ENCODE peak calls at places on chromosome 7, in four cellular contexts. Y is GM19239, A is EH, O is GM20000. X is an unnamed sample.

GRCh38 chr7:42605800-42606199 is 306.1 kb downstream of the C7orf25 start:
- DNase-seq in Y (no peak), A (peak; percentile 5), O (no peak), X (no peak)

GRCh38 chr7:28726563-28726962 is 231.6 kb downstream of the TRIL start:
- DNase-seq in Y (no peak), A (no peak), O (no peak), X (no peak)

GRCh38 chr7:131943616-131944015 is 387.2 kb upstream of the PODXL start:
- DNase-seq in Y (no peak), A (no peak), O (no peak), X (no peak)

GRCh38 chr7:134690016-134690415 is 43.4 kb downstream of the BPGM start:
- DNase-seq in Y (no peak), A (peak; percentile 87), O (peak; percentile 25), X (no peak)

GRCh38 chr7:24572421-24573007 is 738 bp upstream of the PALS2 start:
- DNase-seq in Y (no peak), A (peak; percentile 69), O (peak; percentile 45), X (no peak)

GRCh38 chr7:78448915-78449314 is 650.3 kb downstream of the PHTF2 start:
- DNase-seq in Y (no peak), A (no peak), O (no peak), X (no peak)

GRCh38 chr7:26485421-26486019 is 193.9 kb downstream of the SNX10 start:
- DNase-seq in Y (no peak), A (no peak), O (no peak), X (no peak)

GRCh38 chr7:54116956-54117355 is 425.2 kb upstream of the VSTM2A start:
- DNase-seq in Y (no peak), A (no peak), O (no peak), X (no peak)

GRCh38 chr7:147022056-147022455 is 905.5 kb downstream of the CNTNAP2 start:
- DNase-seq in Y (no peak), A (no peak), O (no peak), X (no peak)

GRCh38 chr7:131289051-131289450 is 38.6 kb upstream of the MKLN1 start:
- DNase-seq in Y (no peak), A (no peak), O (no peak), X (no peak)

GRCh38 chr7:151806204-151806603 is 70.7 kb downstream of the PRKAG2 start:
- DNase-seq in Y (no peak), A (no peak), O (no peak), X (no peak)

GRCh38 chr7:155531686-155532085 is 14.7 kb downstream of the CNPY1 start:
- DNase-seq in Y (no peak), A (no peak), O (no peak), X (no peak)

GRCh38 chr7:123177442-123177841 is 22.3 kb downstream of the SLC13A1 start:
- DNase-seq in Y (no peak), A (no peak), O (no peak), X (no peak)

GRCh38 chr7:28298870-28299484 is 113.3 kb upstream of the CREB5 start:
- DNase-seq in Y (no peak), A (peak; percentile 52), O (no peak), X (no peak)

GRCh38 chr7:153087498-153087897 is 327.9 kb downstream of the ACTR3B start:
- DNase-seq in Y (no peak), A (no peak), O (no peak), X (no peak)

GRCh38 chr7:102287465-102288146 is 938 bp downstream of the SH2B2 start:
- DNase-seq in Y (no peak), A (peak; percentile 35), O (peak; percentile 66), X (no peak)

GRCh38 chr7:27364344-27364758 is 121.7 kb downstream of the EVX1 start:
- DNase-seq in Y (no peak), A (peak; percentile 71), O (no peak), X (no peak)

GRCh38 chr7:96663871-96664445 is 45.7 kb downstream of the SEM1 start:
- DNase-seq in Y (no peak), A (no peak), O (no peak), X (no peak)

GRCh38 chr7:136938476-136938875 is 70.0 kb downstream of the CHRM2 start:
- DNase-seq in Y (no peak), A (no peak), O (no peak), X (no peak)

GRCh38 chr7:80708007-80708594 is 69.7 kb downstream of the CD36 start:
- DNase-seq in Y (no peak), A (no peak), O (no peak), X (no peak)

GRCh38 chr7:155999631-156000489 is 187.6 kb upstream of the SHH start:
- DNase-seq in Y (no peak), A (no peak), O (no peak), X (no peak)

GRCh38 chr7:1588978-1589377 is 19.1 kb upstream of the PSMG3 start:
- DNase-seq in Y (no peak), A (no peak), O (no peak), X (no peak)

X was measured in GM12892.